ENCODE peak calls at places on chromosomes 16 and 17, in six cellular contexts. J is IMR-90, Q is fibroblast of lung, U is pancreas, F is RWPE1, E is PC-3. L is an unnamed sample.

GRCh38 chr17:80780381-80781187 is 211.1 kb upstream of the CHMP6 start:
- DNase-seq in J (peak), Q (no peak), U (no peak), F (no peak), E (no peak), L (peak)

GRCh38 chr17:64972611-64973010 is 53.3 kb upstream of the LRRC37A3 start:
- DNase-seq in J (no peak), Q (no peak), U (no peak), F (no peak), E (no peak), L (no peak)

GRCh38 chr17:40956401-40957254 is 10.1 kb downstream of the KRT39 start:
- DNase-seq in J (peak), Q (peak), U (no peak), F (peak), E (peak), L (peak)

GRCh38 chr16:51773051-51773450 is 622.0 kb upstream of the SALL1 start:
- DNase-seq in J (no peak), Q (no peak), U (no peak), F (no peak), E (no peak), L (no peak)

GRCh38 chr17:6510321-6511023 is 45.9 kb downstream of the PITPNM3 start:
- DNase-seq in J (peak), Q (no peak), U (no peak), F (no peak), E (no peak), L (peak)

GRCh38 chr16:65745-66144 is 6.7 kb downstream of the RHBDF1 start:
- DNase-seq in J (peak), Q (peak), U (peak), F (peak), E (peak), L (peak)

GRCh38 chr17:82412535-82413520 is 5.3 kb upstream of the HEXD start:
- DNase-seq in J (no peak), Q (no peak), U (peak), F (no peak), E (no peak), L (no peak)

GRCh38 chr16:29834079-29834478 is 13.8 kb downstream of the MVP start:
- DNase-seq in J (no peak), Q (no peak), U (no peak), F (no peak), E (no peak), L (no peak)

GRCh38 chr16:46857261-46857962 is 26.4 kb upstream of the C16orf87 start:
- DNase-seq in J (peak), Q (peak), U (peak), F (peak), E (peak), L (peak)

GRCh38 chr16:48054881-48055601 is 100.8 kb downstream of the ABCC12 start:
- DNase-seq in J (peak), Q (peak), U (peak), F (peak), E (peak), L (peak)

GRCh38 chr17:50562266-50563094 is 2.0 kb downstream of the CACNA1G start:
- DNase-seq in J (no peak), Q (no peak), U (no peak), F (no peak), E (no peak), L (no peak)

GRCh38 chr16:83219285-83219684 is 588.5 kb upstream of the HSBP1 start:
- DNase-seq in J (no peak), Q (no peak), U (no peak), F (no peak), E (no peak), L (no peak)

GRCh38 chr16:15829460-15829859 is 27.4 kb downstream of the MYH11 start:
- DNase-seq in J (peak), Q (peak), U (no peak), F (no peak), E (no peak), L (no peak)

GRCh38 chr17:45672301-45672700 is 111.8 kb upstream of the CRHR1 start:
- DNase-seq in J (no peak), Q (no peak), U (no peak), F (no peak), E (no peak), L (no peak)

GRCh38 chr17:74566132-74566753 is 1.1 kb downstream of the CD300H start:
- DNase-seq in J (no peak), Q (peak), U (no peak), F (peak), E (peak), L (no peak)

GRCh38 chr17:1762233-1762905 is 509 bp downstream of the SERPINF1 start:
- DNase-seq in J (peak), Q (peak), U (no peak), F (no peak), E (no peak), L (no peak)

GRCh38 chr16:68993885-68994284 is 111.6 kb upstream of the HAS3 start:
- DNase-seq in J (peak), Q (peak), U (no peak), F (peak), E (peak), L (peak)

GRCh38 chr17:70484050-70484449 is 314.7 kb downstream of the KCNJ2 start:
- DNase-seq in J (no peak), Q (no peak), U (no peak), F (no peak), E (no peak), L (no peak)

GRCh38 chr16:84941916-84942315 is 69.4 kb downstream of the ZDHHC7 start:
- DNase-seq in J (peak), Q (no peak), U (no peak), F (peak), E (no peak), L (peak)

GRCh38 chr16:67481561-67482259 is 753 bp upstream of the ATP6V0D1 start:
- DNase-seq in J (peak), Q (peak), U (peak), F (no peak), E (no peak), L (no peak)

GRCh38 chr16:87392823-87393679 is 915 bp downstream of the MAP1LC3B start:
- DNase-seq in J (peak), Q (peak), U (peak), F (peak), E (peak), L (peak)

GRCh38 chr17:40107266-40107980 is 7.0 kb upstream of the NR1D1 start:
- DNase-seq in J (no peak), Q (no peak), U (no peak), F (no peak), E (no peak), L (no peak)

GRCh38 chr17:4980644-4981216 is 6.7 kb downstream of the CAMTA2 start:
- DNase-seq in J (peak), Q (peak), U (no peak), F (peak), E (peak), L (no peak)

GRCh38 chr16:67150833-67151396 is at the start of gene B3GNT9:
- DNase-seq in J (peak), Q (peak), U (peak), F (peak), E (no peak), L (peak)

GRCh38 chr16:3485097-3485470 is 10.2 kb downstream of the C16orf90 start:
- DNase-seq in J (no peak), Q (no peak), U (no peak), F (no peak), E (no peak), L (no peak)

GRCh38 chr16:80611171-80611929 is 70.6 kb downstream of the DYNLRB2 start:
- DNase-seq in J (no peak), Q (no peak), U (no peak), F (no peak), E (no peak), L (no peak)

GRCh38 chr16:3825103-3825502 is 55.4 kb downstream of the CREBBP start:
- DNase-seq in J (peak), Q (peak), U (no peak), F (no peak), E (peak), L (peak)

GRCh38 chr16:66026931-66027330 is 339.6 kb upstream of the CDH5 start:
- DNase-seq in J (peak), Q (no peak), U (no peak), F (no peak), E (no peak), L (no peak)

GRCh38 chr16:66030036-66030435 is 336.5 kb upstream of the CDH5 start:
- DNase-seq in J (peak), Q (peak), U (no peak), F (no peak), E (no peak), L (peak)

GRCh38 chr16:66028505-66029216 is 337.8 kb upstream of the CDH5 start:
- DNase-seq in J (peak), Q (peak), U (no peak), F (no peak), E (peak), L (peak)

GRCh38 chr16:66025751-66026150 is 340.7 kb upstream of the CDH5 start:
- DNase-seq in J (no peak), Q (no peak), U (no peak), F (no peak), E (no peak), L (no peak)

DNA sequence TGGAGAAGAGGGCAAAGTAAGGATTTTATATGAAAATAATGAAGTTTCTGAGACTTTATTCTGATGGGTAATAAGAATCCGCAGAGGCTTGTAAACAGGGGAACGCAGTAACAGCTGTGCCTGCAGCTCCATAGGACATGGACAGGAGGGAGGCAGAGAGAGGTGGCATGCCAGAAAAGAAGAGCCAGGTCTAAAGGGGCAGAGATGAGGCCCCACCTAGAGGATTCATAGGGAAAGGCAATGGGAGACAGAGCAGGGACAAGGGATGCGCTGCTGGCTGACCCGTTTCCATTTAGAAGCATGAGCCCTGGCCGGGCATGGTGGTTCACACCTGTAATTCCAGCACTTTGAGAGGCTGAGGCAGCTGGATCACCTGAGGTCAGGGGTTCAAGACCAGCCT is 340.3 kb upstream of the CDH5 start:
- DNase-seq in J (no peak), Q (no peak), U (no peak), F (no peak), E (peak), L (no peak)
- TF ChIP-seq CTCF in J (peak), Q (peak), U (no peak), F (no peak), E (peak), L (peak)

GRCh38 chr17:78412403-78412802 is 34.0 kb downstream of the PGS1 start:
- DNase-seq in J (peak), Q (no peak), U (no peak), F (no peak), E (peak), L (no peak)
- TF ChIP-seq CTCF in J (peak), Q (peak), U (no peak), F (no peak), E (peak), L (peak)

GRCh38 chr17:75783069-75783783 is 1.4 kb upstream of the UNK start:
- DNase-seq in J (peak), Q (peak), U (no peak), F (no peak), E (peak), L (peak)
- TF ChIP-seq CTCF in J (peak), Q (peak), U (peak), F (peak), E (peak), L (peak)

GRCh38 chr17:42460371-42460770 is 1.7 kb downstream of the ATP6V0A1 start:
- DNase-seq in J (no peak), Q (no peak), U (no peak), F (no peak), E (no peak), L (no peak)

GRCh38 chr17:42459983-42460300 is 1.3 kb downstream of the ATP6V0A1 start:
- DNase-seq in J (peak), Q (peak), U (no peak), F (peak), E (no peak), L (peak)

GRCh38 chr17:42459256-42459982 is 741 bp downstream of the ATP6V0A1 start:
- DNase-seq in J (peak), Q (peak), U (no peak), F (peak), E (no peak), L (peak)

GRCh38 chr17:42457107-42457787 is 1.4 kb upstream of the ATP6V0A1 start:
- DNase-seq in J (no peak), Q (no peak), U (no peak), F (no peak), E (no peak), L (no peak)

DNA sequence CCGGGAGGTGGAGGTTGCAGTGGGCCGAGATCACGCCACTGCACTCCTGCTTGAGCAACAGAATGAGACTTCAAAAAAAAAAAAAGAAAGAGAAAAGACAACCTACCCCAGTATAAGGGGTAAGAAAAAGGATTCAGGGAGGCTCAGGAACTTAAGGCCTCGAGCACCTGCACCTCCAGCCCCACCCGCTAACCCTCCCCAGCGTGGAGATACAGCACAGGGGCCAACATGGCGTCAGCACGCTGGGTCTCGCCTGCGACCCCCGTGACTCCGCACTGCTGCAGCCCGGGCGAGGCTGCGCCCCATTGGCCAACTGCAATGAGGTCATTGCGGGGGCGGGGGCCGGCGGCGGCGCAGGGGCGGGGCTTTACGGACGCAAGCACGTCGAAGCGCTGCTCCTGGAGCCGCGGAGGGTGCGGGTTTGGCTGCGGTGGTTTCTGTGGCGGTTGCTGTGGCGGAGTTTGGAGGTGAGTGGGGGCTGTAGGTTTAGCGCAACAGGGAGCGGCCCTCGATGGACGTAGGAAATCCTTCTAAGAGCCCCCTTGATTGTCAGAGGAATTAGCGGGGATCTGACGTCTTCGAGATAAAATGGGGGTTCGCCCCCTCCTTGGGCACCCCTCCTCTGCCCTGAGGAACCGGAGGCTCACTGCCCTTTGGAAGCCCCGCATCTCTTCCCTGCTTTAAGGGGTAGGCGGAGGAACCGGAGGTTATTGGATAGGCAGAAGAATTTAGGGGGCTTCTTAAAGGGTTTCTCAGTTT is at the start of gene ATP6V0A1:
- DNase-seq in J (peak), Q (peak), U (peak), F (peak), E (no peak), L (peak)
- TF ChIP-seq CTCF in J (no peak), Q (no peak), U (no peak), F (no peak), E (no peak), L (no peak)

GRCh38 chr17:19513897-19514488 is 19.7 kb upstream of the SLC47A1 start:
- DNase-seq in J (peak), Q (peak), U (peak), F (peak), E (peak), L (peak)
- TF ChIP-seq CTCF in J (peak), Q (peak), U (peak), F (peak), E (peak), L (peak)

GRCh38 chr16:16940351-16940750 is 530.4 kb downstream of the XYLT1 start:
- DNase-seq in J (no peak), Q (no peak), U (no peak), F (no peak), E (no peak), L (no peak)

GRCh38 chr16:16945207-16945606 is 525.6 kb downstream of the XYLT1 start:
- DNase-seq in J (no peak), Q (no peak), U (no peak), F (no peak), E (no peak), L (no peak)
- TF ChIP-seq CTCF in J (no peak), Q (no peak), U (no peak), F (no peak), E (no peak), L (no peak)

GRCh38 chr17:34892864-34893263 is 68.4 kb downstream of the CCT6B start:
- DNase-seq in J (no peak), Q (no peak), U (no peak), F (peak), E (peak), L (no peak)
- TF ChIP-seq CTCF in J (peak), Q (peak), U (no peak), F (no peak), E (peak), L (peak)

GRCh38 chr16:8962393-8963009 is 1.2 kb downstream of the USP7 start:
- DNase-seq in J (no peak), Q (no peak), U (peak), F (peak), E (peak), L (no peak)
- TF ChIP-seq CTCF in J (no peak), Q (no peak), U (no peak), F (no peak), E (no peak), L (no peak)

GRCh38 chr17:18280766-18281165 is 20.3 kb downstream of the MIEF2 start:
- DNase-seq in J (peak), Q (peak), U (no peak), F (no peak), E (no peak), L (no peak)

GRCh38 chr17:18281815-18282214 is 21.4 kb downstream of the MIEF2 start:
- DNase-seq in J (no peak), Q (no peak), U (no peak), F (no peak), E (no peak), L (no peak)

GRCh38 chr17:18280239-18280638 is 19.8 kb downstream of the MIEF2 start:
- DNase-seq in J (no peak), Q (no peak), U (no peak), F (no peak), E (no peak), L (no peak)

GRCh38 chr17:18278867-18279266 is 18.4 kb downstream of the MIEF2 start:
- DNase-seq in J (peak), Q (peak), U (no peak), F (no peak), E (no peak), L (no peak)

GRCh38 chr17:18277076-18277475 is 16.6 kb downstream of the MIEF2 start:
- DNase-seq in J (no peak), Q (no peak), U (no peak), F (no peak), E (no peak), L (no peak)
- TF ChIP-seq CTCF in J (no peak), Q (no peak), U (no peak), F (no peak), E (no peak), L (no peak)

L was measured in HFFc6.